ENCODE peak calls at places on chromosomes 12 and 14, in seven cellular contexts. D, F, S, P, B, Z and V are unnamed samples.

GRCh38 chr12:120628919-120629318 is 11.5 kb upstream of the CABP1 start:
- DNase-seq in F (peak; percentile 42), P (peak; percentile 36), S (peak; percentile 28), D (no peak), Z (no peak), B (no peak), V (no peak)

GRCh38 chr12:47184229-47184628 is 104.5 kb upstream of the AMIGO2 start:
- DNase-seq in F (no peak), Z (no peak), P (no peak), S (no peak), B (no peak), D (no peak), V (no peak)

GRCh38 chr14:90583427-90583826 is 186.6 kb downstream of the CALM1 start:
- DNase-seq in Z (no peak), B (no peak), F (no peak), D (no peak), S (no peak), P (no peak), V (no peak)

GRCh38 chr12:68646484-68646883 is 35.8 kb downstream of the RAP1B start:
- DNase-seq in B (no peak), Z (no peak), D (no peak), P (no peak), S (no peak), F (no peak), V (no peak)

GRCh38 chr14:105248368-105249174 is at the start of gene BTBD6:
- DNase-seq in D (peak; percentile 82), B (peak; percentile 88), Z (peak; percentile 75), F (peak; percentile 95), P (peak; percentile 90), S (peak; percentile 85), V (peak; percentile 90)

GRCh38 chr12:70645494-70646317 is 8.5 kb upstream of the PTPRB start:
- DNase-seq in F (no peak), S (peak; percentile 60), D (no peak), B (no peak), Z (no peak), P (peak; percentile 57), V (peak; percentile 83)

GRCh38 chr14:70809238-70810214 is at the start of gene MAP3K9:
- DNase-seq in S (peak; percentile 97), P (peak; percentile 96), Z (no peak), B (peak; percentile 91), F (peak; percentile 98), D (peak; percentile 97), V (peak; percentile 71)

GRCh38 chr12:3105690-3106479 is 28.7 kb downstream of the TSPAN9 start:
- DNase-seq in F (no peak), B (no peak), Z (no peak), D (no peak), S (no peak), P (no peak), V (no peak)

GRCh38 chr12:122474324-122474716 is 26.4 kb downstream of the ZCCHC8 start:
- DNase-seq in S (no peak), D (no peak), Z (no peak), F (no peak), P (no peak), B (no peak), V (peak; percentile 5)

GRCh38 chr12:117570608-117571007 is 209.2 kb upstream of the NOS1 start:
- DNase-seq in Z (no peak), S (no peak), D (no peak), F (no peak), P (no peak), B (no peak), V (no peak)

GRCh38 chr12:52236386-52237050 is 3.5 kb downstream of the KRT7 start:
- DNase-seq in Z (no peak), F (no peak), B (no peak), P (no peak), S (no peak), D (peak; percentile 37), V (no peak)

GRCh38 chr14:56598519-56598918 is 18.9 kb downstream of the TMEM260 start:
- DNase-seq in Z (no peak), S (no peak), P (no peak), F (no peak), D (no peak), B (no peak), V (no peak)

GRCh38 chr14:69077841-69078240 is 75.1 kb downstream of the DCAF5 start:
- DNase-seq in Z (no peak), F (no peak), S (peak; percentile 31), P (no peak), D (no peak), B (no peak), V (no peak)

GRCh38 chr14:34098045-34098984 is 147.4 kb upstream of the EGLN3 start:
- DNase-seq in Z (peak; percentile 21), P (peak; percentile 25), B (peak; percentile 6), S (peak; percentile 35), F (no peak), D (no peak), V (no peak)
- H3K27ac ChIP-seq in Z (no peak overlapping the region), P (no peak overlapping the region), B (no peak overlapping the region), S (peak overlapping the region; percentile 29), F (no peak overlapping the region), D (no peak overlapping the region), V (no peak overlapping the region)

DNA sequence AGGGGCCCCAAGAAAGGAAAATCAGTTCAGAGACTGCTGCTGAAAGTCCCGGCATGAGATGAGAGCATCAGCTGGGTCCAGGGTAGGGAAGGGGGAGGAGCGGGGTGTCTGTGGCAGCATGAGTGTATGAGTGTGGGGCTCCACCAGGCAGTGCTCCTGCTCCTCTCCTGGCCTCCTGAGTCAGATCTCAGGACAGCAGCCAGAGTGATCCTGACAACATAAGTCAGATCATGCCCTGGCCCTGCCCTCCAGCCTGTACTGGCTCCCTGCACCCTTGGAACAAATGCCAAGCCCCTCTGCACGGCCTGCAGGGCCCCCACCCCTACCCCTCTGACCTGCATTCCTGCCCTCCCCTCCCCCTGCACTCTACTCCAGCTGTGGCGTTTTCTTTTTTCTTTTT is 24.2 kb upstream of the LRP1-AS start:
- DNase-seq in D (no peak), B (no peak), F (no peak), Z (no peak), P (no peak), S (no peak), V (no peak)
- TF ChIP-seq CTCF in D (no peak), B (no peak), F (no peak), Z (no peak), P (no peak), S (no peak), V (no peak)

GRCh38 chr14:37595809-37596595 is 573 bp downstream of the TTC6 start:
- DNase-seq in Z (no peak), F (peak; percentile 91), D (peak; percentile 85), P (peak; percentile 88), B (peak; percentile 31), S (peak; percentile 86), V (no peak)
- H3K4me3 ChIP-seq in Z (no peak overlapping the region), F (peak overlapping the region; percentile 52), D (peak overlapping the region; percentile 55), P (peak overlapping the region; percentile 59), B (no peak overlapping the region), S (peak overlapping the region; percentile 92), V (no peak overlapping the region)

DNA sequence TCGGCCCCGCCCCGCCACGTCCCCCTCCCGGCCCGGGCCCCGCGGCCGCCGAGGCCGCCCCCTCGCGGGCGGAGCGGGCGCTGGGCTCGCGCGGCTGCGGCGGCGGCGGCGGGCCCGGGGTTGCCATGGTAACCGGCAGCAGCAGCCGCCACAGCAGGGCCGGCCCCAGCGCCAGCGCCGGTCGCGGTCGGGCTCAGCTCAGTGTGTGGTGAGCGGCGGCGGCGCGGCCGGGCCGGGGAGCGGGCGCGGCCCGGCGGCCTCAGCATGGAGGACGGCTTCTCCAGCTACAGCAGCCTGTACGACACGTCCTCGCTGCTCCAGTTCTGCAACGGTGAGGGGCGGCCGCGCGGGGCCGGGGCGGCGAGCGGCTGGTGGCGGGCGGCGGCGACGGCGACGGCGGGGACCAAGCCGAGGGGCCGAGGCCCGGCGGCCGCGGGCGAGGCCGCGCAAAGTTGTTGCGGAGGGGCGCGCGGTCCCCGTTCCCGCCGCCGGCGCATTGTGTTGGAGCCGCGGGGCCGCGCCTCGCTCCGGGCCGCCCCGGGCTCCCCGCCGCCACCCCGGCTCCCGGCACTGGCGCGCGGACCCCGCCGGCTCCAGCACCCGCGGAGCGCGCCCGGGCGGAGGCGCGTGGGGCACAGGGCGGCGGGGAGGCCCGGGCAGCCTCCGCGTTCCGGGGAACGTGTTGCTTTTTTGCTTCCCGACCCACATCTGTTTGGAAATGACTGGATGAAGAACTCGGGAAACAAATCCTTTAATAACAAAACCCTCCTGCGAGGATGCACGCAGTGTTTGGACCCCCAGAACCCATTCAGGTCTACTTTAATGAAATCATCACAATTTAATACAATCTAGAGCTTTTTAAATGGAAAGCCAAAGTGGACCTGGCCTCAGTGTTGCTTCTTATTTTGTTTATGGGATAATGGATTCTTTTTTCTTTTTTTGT is at the start of gene EML1:
- DNase-seq in P (peak; percentile 87), S (peak; percentile 88), F (peak; percentile 92), Z (peak; percentile 75), B (peak; percentile 74), D (peak; percentile 70), V (peak; percentile 76)
- H3K27ac ChIP-seq in P (peak within 1 kb of the TSS; percentile 50), S (peak within 1 kb of the TSS; percentile 78), F (peak within 1 kb of the TSS; percentile 68), Z (peak within 1 kb of the TSS; percentile 76), B (no peak within 1 kb of the TSS), D (peak within 1 kb of the TSS; percentile 79), V (peak within 1 kb of the TSS; percentile 75)

DNA sequence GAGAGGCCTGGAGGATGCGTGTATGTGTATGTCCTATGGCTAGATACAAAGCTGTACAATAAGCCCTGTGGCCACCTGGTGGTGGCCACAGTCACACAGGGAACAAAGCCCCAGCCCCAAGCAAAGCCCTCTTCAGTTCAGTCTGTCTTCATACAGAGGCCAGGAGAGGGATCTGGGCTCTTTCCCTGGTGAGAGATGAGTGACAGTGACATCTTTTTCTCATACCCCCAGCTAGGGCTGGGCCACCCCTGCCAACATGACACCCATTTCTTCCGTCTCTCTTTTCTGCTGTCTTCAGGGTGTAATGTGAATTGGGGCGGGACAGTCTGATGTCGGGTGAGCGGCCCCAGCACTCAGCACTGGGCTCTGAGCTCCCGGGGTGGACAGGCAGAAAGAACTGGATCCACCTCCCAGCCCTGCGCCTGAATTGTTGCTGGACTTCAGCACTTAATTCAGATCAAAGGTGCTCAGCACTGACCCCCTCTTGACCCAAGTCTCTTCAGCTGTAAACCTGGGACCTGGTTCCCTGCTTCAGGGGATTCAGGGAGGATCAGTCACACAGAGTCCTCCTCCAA is 59.8 kb downstream of the SERPINA3 start:
- DNase-seq in B (no peak), D (no peak), F (peak; percentile 40), S (no peak), Z (no peak), P (no peak), V (no peak)
- TF ChIP-seq CTCF in B (no peak), D (no peak), F (no peak), S (no peak), Z (no peak), P (no peak), V (peak; percentile 54)

GRCh38 chr14:35258420-35258819 is 33.8 kb upstream of the PSMA6 start:
- DNase-seq in D (no peak), Z (no peak), S (no peak), P (no peak), B (no peak), F (no peak), V (no peak)
- H3K4me3 ChIP-seq in D (no peak overlapping the region), Z (no peak overlapping the region), S (no peak overlapping the region), P (no peak overlapping the region), B (no peak overlapping the region), F (no peak overlapping the region), V (no peak overlapping the region)

DNA sequence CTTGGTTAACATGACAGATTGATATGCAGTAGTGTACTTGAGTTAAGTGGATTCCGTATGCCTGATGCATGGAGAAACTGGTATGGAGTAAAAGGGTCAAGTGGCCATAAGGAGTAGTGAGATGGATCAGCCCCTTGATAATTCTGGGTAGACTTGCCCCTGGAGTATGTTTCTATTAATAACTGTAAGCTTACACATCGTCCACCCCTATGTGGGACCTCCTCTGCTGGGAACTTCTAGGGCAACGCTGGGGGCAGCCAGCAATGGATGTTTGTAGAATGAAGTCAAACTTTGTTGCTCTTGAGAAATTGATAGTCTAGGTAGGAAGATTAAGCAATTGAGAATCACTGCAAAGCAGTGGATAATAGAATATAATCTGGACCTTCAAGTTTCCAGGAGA is 3.5 kb downstream of the C12orf75 start:
- DNase-seq in Z (no peak), P (no peak), D (no peak), F (no peak), B (no peak), S (no peak), V (no peak)
- H3K27ac ChIP-seq in Z (no peak overlapping the region), P (no peak overlapping the region), D (no peak overlapping the region), F (no peak overlapping the region), B (no peak overlapping the region), S (peak overlapping the region; percentile 15), V (no peak overlapping the region)